ENCODE peak calls at places on chromosomes 12 and 14, in ten cellular contexts. U, V, J, H, N, K, T, O, G and W are unnamed samples. For H3K9me3, the result is how much of the 10 kb centered on the place peaks cover.

GRCh38 chr12:100185361-100185894 is 15.2 kb upstream of the ACTR6 start:
- DNase-seq in U (no peak), V (no peak), J (no peak), H (no peak), N (no peak), K (no peak), T (no peak), O (no peak), G (no peak), W (no peak)

GRCh38 chr12:132522586-132523380 is 32.8 kb downstream of the FBRSL1 start:
- DNase-seq in U (no peak), V (no peak), J (no peak), H (no peak), N (no peak), K (no peak), T (no peak), O (no peak), G (no peak), W (no peak)

GRCh38 chr14:71487941-71488340 is 444.3 kb upstream of the RGS6 start:
- DNase-seq in U (no peak), V (no peak), J (no peak), H (no peak), N (no peak), K (peak), T (peak), O (no peak), G (no peak), W (no peak)

GRCh38 chr12:95473440-95473946 is 459 bp upstream of the METAP2 start:
- DNase-seq in U (peak), V (peak), J (peak), H (peak), N (peak), K (peak), T (no peak), O (peak), G (no peak), W (no peak)

GRCh38 chr14:61567838-61568571 is 127.3 kb upstream of the HIF1A start:
- DNase-seq in U (no peak), V (no peak), J (no peak), H (no peak), N (peak), K (no peak), T (no peak), O (no peak), G (no peak), W (no peak)

GRCh38 chr14:44657688-44658388 is 150.8 kb upstream of the FSCB start:
- DNase-seq in U (no peak), V (no peak), J (no peak), H (no peak), N (no peak), K (peak), T (peak), O (no peak), G (no peak), W (no peak)

GRCh38 chr12:25328082-25328712 is 77.5 kb upstream of the KRAS start:
- DNase-seq in U (peak), V (no peak), J (no peak), H (no peak), N (no peak), K (peak), T (peak), O (no peak), G (no peak), W (no peak)

GRCh38 chr12:120194534-120195395 is at the start of gene GCN1:
- DNase-seq in U (peak), V (peak), J (peak), H (peak), N (peak), K (peak), T (peak), O (peak), G (no peak), W (peak)

GRCh38 chr12:106227641-106228319 is 20.0 kb downstream of the CKAP4 start:
- DNase-seq in U (peak), V (no peak), J (peak), H (no peak), N (no peak), K (no peak), T (no peak), O (peak), G (no peak), W (no peak)

GRCh38 chr14:58955294-58955821 is 233.1 kb upstream of the DAAM1 start:
- DNase-seq in U (no peak), V (no peak), J (no peak), H (no peak), N (no peak), K (peak), T (peak), O (no peak), G (no peak), W (no peak)

GRCh38 chr12:121061831-121062230 is 22.8 kb upstream of the OASL start:
- DNase-seq in U (no peak), V (no peak), J (no peak), H (peak), N (no peak), K (peak), T (no peak), O (no peak), G (no peak), W (no peak)

GRCh38 chr12:122003646-122004611 is 17.8 kb upstream of the BCL7A start:
- DNase-seq in U (no peak), V (no peak), J (no peak), H (no peak), N (no peak), K (no peak), T (peak), O (no peak), G (no peak), W (no peak)

GRCh38 chr14:52131640-52132320 is 62.9 kb upstream of the NID2 start:
- DNase-seq in U (peak), V (peak), J (peak), H (peak), N (peak), K (peak), T (peak), O (peak), G (no peak), W (peak)

GRCh38 chr12:130747867-130748740 is 32.0 kb upstream of the RIMBP2 start:
- DNase-seq in U (peak), V (peak), J (peak), H (peak), N (peak), K (peak), T (peak), O (peak), G (no peak), W (no peak)

GRCh38 chr14:105223260-105223659 is 25.1 kb upstream of the BTBD6 start:
- DNase-seq in U (no peak), V (no peak), J (no peak), H (no peak), N (no peak), K (no peak), T (peak), O (no peak), G (no peak), W (no peak)

GRCh38 chr12:114853003-114853529 is 169.1 kb upstream of the TBX3 start:
- DNase-seq in U (no peak), V (no peak), J (no peak), H (no peak), N (no peak), K (peak), T (no peak), O (no peak), G (no peak), W (no peak)

GRCh38 chr14:37320106-37320505 is 122.4 kb downstream of the MIPOL1 start:
- DNase-seq in U (no peak), V (no peak), J (no peak), H (no peak), N (no peak), K (no peak), T (no peak), O (no peak), G (no peak), W (no peak)

GRCh38 chr12:41576925-41577324 is 388.8 kb downstream of the PDZRN4 start:
- DNase-seq in U (no peak), V (no peak), J (no peak), H (no peak), N (no peak), K (no peak), T (no peak), O (no peak), G (no peak), W (no peak)

GRCh38 chr12:121812320-121812871 is 8.6 kb downstream of the SETD1B start:
- DNase-seq in U (peak), V (peak), J (peak), H (peak), N (no peak), K (peak), T (peak), O (no peak), G (no peak), W (no peak)

GRCh38 chr14:68173227-68173972 is 353.8 kb downstream of the RAD51B start:
- DNase-seq in U (no peak), V (no peak), J (no peak), H (no peak), N (no peak), K (peak), T (peak), O (no peak), G (no peak), W (peak)

GRCh38 chr12:8088574-8088973 is 6.5 kb downstream of the NECAP1 start:
- DNase-seq in U (no peak), V (no peak), J (no peak), H (no peak), N (no peak), K (no peak), T (no peak), O (no peak), G (no peak), W (no peak)

GRCh38 chr14:69355955-69356321 is 42.2 kb downstream of the ERH start:
- DNase-seq in U (no peak), V (no peak), J (no peak), H (no peak), N (peak), K (peak), T (peak), O (peak), G (no peak), W (no peak)

GRCh38 chr12:11446372-11446771 is 51.0 kb upstream of the PRB2 start:
- DNase-seq in U (no peak), V (no peak), J (no peak), H (no peak), N (no peak), K (no peak), T (no peak), O (no peak), G (no peak), W (no peak)

GRCh38 chr14:99026471-99026870 is 245.5 kb downstream of the BCL11B start:
- DNase-seq in U (no peak), V (no peak), J (no peak), H (no peak), N (no peak), K (no peak), T (no peak), O (no peak), G (no peak), W (no peak)

GRCh38 chr12:92786045-92786444 is 83.3 kb downstream of the PLEKHG7 start:
- DNase-seq in U (no peak), V (no peak), J (no peak), H (no peak), N (no peak), K (peak), T (peak), O (no peak), G (no peak), W (no peak)

GRCh38 chr14:69316449-69317391 is 56.8 kb downstream of the GALNT16 start:
- DNase-seq in U (peak), V (peak), J (no peak), H (peak), N (peak), K (peak), T (peak), O (peak), G (no peak), W (peak)

GRCh38 chr12:85580562-85581168 is 255.5 kb downstream of the RASSF9 start:
- DNase-seq in U (no peak), V (no peak), J (no peak), H (peak), N (no peak), K (no peak), T (peak), O (no peak), G (no peak), W (no peak)

GRCh38 chr12:52455818-52456217 is 3.9 kb upstream of the KRT6B start:
- DNase-seq in U (no peak), V (no peak), J (no peak), H (no peak), N (no peak), K (no peak), T (no peak), O (no peak), G (no peak), W (no peak)

GRCh38 chr14:44404599-44405349 is 102.3 kb downstream of the FSCB start:
- DNase-seq in U (no peak), V (no peak), J (no peak), H (no peak), N (no peak), K (no peak), T (no peak), O (no peak), G (no peak), W (no peak)

GRCh38 chr14:51554953-51555352 is 96.8 kb upstream of the FRMD6 start:
- DNase-seq in U (no peak), V (no peak), J (no peak), H (no peak), N (no peak), K (peak), T (no peak), O (no peak), G (no peak), W (no peak)

DNA sequence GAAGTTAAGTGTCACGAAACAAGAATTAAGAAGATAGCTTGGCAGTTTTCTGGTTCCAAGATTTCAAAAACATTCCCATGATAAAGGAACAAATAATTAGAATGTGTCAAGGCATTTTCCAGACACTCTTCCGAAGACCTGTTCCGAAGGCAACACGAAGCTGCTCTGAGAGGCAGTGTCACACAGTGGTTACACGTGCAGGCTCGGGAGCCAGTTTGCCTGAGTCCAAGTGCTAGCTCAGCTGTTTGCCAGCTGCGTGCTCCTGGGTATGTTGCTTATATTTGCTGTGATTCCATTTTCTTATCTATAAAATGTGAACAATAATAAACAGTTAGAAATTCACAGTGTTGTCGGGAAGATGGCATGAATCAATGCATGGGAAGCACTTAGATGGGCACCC is 217.9 kb upstream of the GRIP1 start:
- DNase-seq in U (no peak), V (no peak), J (no peak), H (no peak), N (no peak), K (no peak), T (no peak), O (no peak), G (no peak), W (no peak)
- H3K27ac ChIP-seq in U (no peak), V (no peak), J (no peak), H (no peak), N (no peak), K (no peak), T (no peak), O (no peak), G (no peak), W (no peak)

GRCh38 chr12:34356233-34356987 is 334.1 kb downstream of the ALG10 start:
- DNase-seq in U (no peak), V (no peak), J (no peak), H (no peak), N (no peak), K (no peak), T (no peak), O (no peak), G (no peak), W (no peak)

GRCh38 chr12:34358198-34358597 is 335.9 kb downstream of the ALG10 start:
- DNase-seq in U (no peak), V (no peak), J (no peak), H (no peak), N (no peak), K (no peak), T (no peak), O (no peak), G (no peak), W (no peak)

GRCh38 chr12:34361721-34362316 is 339.5 kb downstream of the ALG10 start:
- DNase-seq in U (no peak), V (no peak), J (no peak), H (no peak), N (no peak), K (no peak), T (no peak), O (no peak), G (no peak), W (no peak)

GRCh38 chr12:34354239-34355200 is 332.2 kb downstream of the ALG10 start:
- DNase-seq in U (no peak), V (no peak), J (no peak), H (no peak), N (no peak), K (no peak), T (no peak), O (no peak), G (no peak), W (no peak)

GRCh38 chr12:34357791-34358190 is 335.5 kb downstream of the ALG10 start:
- DNase-seq in U (no peak), V (no peak), J (no peak), H (no peak), N (no peak), K (no peak), T (no peak), O (no peak), G (no peak), W (no peak)
- H3K9me3 ChIP-seq in U (under half), V (under half), J (half or more), H (under half), N (half or more), K (under half), T (under half), O (under half), G (half or more), W (half or more)

GRCh38 chr12:55955800-55956508 is 9.9 kb downstream of the PMEL start:
- DNase-seq in U (no peak), V (no peak), J (peak), H (peak), N (no peak), K (peak), T (peak), O (no peak), G (no peak), W (no peak)
- TF ChIP-seq CTCF in U (peak), V (no peak), J (no peak), H (peak), N (no peak), K (peak), T (peak), O (no peak), G (peak), W (peak)

GRCh38 chr12:60172696-60173095 is 576.9 kb downstream of the SLC16A7 start:
- DNase-seq in U (no peak), V (no peak), J (no peak), H (no peak), N (no peak), K (no peak), T (no peak), O (no peak), G (no peak), W (no peak)

GRCh38 chr12:60169904-60170303 is 574.1 kb downstream of the SLC16A7 start:
- DNase-seq in U (no peak), V (no peak), J (no peak), H (no peak), N (no peak), K (peak), T (no peak), O (no peak), G (no peak), W (no peak)

GRCh38 chr12:60172266-60172665 is 576.4 kb downstream of the SLC16A7 start:
- DNase-seq in U (no peak), V (no peak), J (no peak), H (peak), N (no peak), K (peak), T (peak), O (no peak), G (no peak), W (no peak)

GRCh38 chr12:60173213-60174170 is 577.7 kb downstream of the SLC16A7 start:
- DNase-seq in U (no peak), V (no peak), J (no peak), H (no peak), N (no peak), K (no peak), T (no peak), O (no peak), G (no peak), W (no peak)

GRCh38 chr12:60168441-60168840 is 572.6 kb downstream of the SLC16A7 start:
- DNase-seq in U (no peak), V (no peak), J (no peak), H (no peak), N (no peak), K (no peak), T (no peak), O (no peak), G (no peak), W (no peak)
- H3K27ac ChIP-seq in U (no peak), V (no peak), J (no peak), H (no peak), N (no peak), K (no peak), T (no peak), O (no peak), G (no peak), W (no peak)

GRCh38 chr14:104129556-104129955 is 8.8 kb upstream of the KIF26A start:
- DNase-seq in U (no peak), V (no peak), J (no peak), H (no peak), N (no peak), K (no peak), T (no peak), O (no peak), G (no peak), W (no peak)
- H3K9me3 ChIP-seq in U (under half), V (under half), J (under half), H (under half), N (under half), K (under half), T (under half), O (under half), G (under half), W (under half)

GRCh38 chr12:6420364-6420763 is 24.4 kb upstream of the CD27 start:
- DNase-seq in U (no peak), V (no peak), J (no peak), H (no peak), N (no peak), K (no peak), T (no peak), O (no peak), G (no peak), W (no peak)

GRCh38 chr12:6425588-6426531 is 18.9 kb upstream of the CD27 start:
- DNase-seq in U (no peak), V (no peak), J (peak), H (no peak), N (no peak), K (peak), T (no peak), O (no peak), G (no peak), W (no peak)

GRCh38 chr12:6424008-6424347 is 20.8 kb upstream of the CD27 start:
- DNase-seq in U (no peak), V (no peak), J (no peak), H (no peak), N (no peak), K (no peak), T (no peak), O (no peak), G (no peak), W (no peak)

GRCh38 chr12:6424848-6425247 is 19.9 kb upstream of the CD27 start:
- DNase-seq in U (no peak), V (no peak), J (peak), H (no peak), N (no peak), K (no peak), T (no peak), O (no peak), G (no peak), W (no peak)

GRCh38 chr12:6423267-6424007 is 21.3 kb upstream of the CD27 start:
- DNase-seq in U (peak), V (peak), J (peak), H (peak), N (peak), K (peak), T (peak), O (peak), G (no peak), W (peak)
- TF ChIP-seq CTCF in U (peak), V (peak), J (no peak), H (peak), N (peak), K (peak), T (peak), O (peak), G (peak), W (peak)